ENCODE peak calls at places on chromosome 11, in five cellular contexts. One of them, this sample, is unnamed.
A peak's percentile ranks its signal among the peaks of the same experiment; 100 is the strongest.

GRCh38 chr11:116166788-116167465 is 605.9 kb downstream of the BUD13 start:
- DNase-seq in neural progenitor cell: no peak
- DNase-seq in naive thymus-derived CD4-positive, alpha-beta T cell: no peak
- DNase-seq in upper lobe of right lung: no peak
- DNase-seq in left ventricle myocardium inferior: no peak
- DNase-seq in this sample: no peak

GRCh38 chr11:115678942-115679341 is 174.7 kb upstream of the CADM1 start:
- DNase-seq in neural progenitor cell: peak; percentile 67
- DNase-seq in naive thymus-derived CD4-positive, alpha-beta T cell: no peak
- DNase-seq in upper lobe of right lung: no peak
- DNase-seq in left ventricle myocardium inferior: no peak
- DNase-seq in this sample: no peak

GRCh38 chr11:27440090-27440489 is 32.5 kb downstream of the LGR4 start:
- DNase-seq in neural progenitor cell: no peak
- DNase-seq in naive thymus-derived CD4-positive, alpha-beta T cell: no peak
- DNase-seq in upper lobe of right lung: no peak
- DNase-seq in left ventricle myocardium inferior: no peak
- DNase-seq in this sample: no peak

GRCh38 chr11:107856180-107856980 is 2.2 kb downstream of the SLC35F2 start:
- DNase-seq in neural progenitor cell: no peak
- DNase-seq in naive thymus-derived CD4-positive, alpha-beta T cell: no peak
- DNase-seq in upper lobe of right lung: no peak
- DNase-seq in left ventricle myocardium inferior: no peak
- DNase-seq in this sample: no peak

GRCh38 chr11:104546486-104546885 is 351.8 kb downstream of the CASP12 start:
- DNase-seq in neural progenitor cell: no peak
- DNase-seq in naive thymus-derived CD4-positive, alpha-beta T cell: no peak
- DNase-seq in upper lobe of right lung: no peak
- DNase-seq in left ventricle myocardium inferior: no peak
- DNase-seq in this sample: no peak

GRCh38 chr11:125519865-125520834 is 24.1 kb upstream of the FEZ1 start:
- DNase-seq in neural progenitor cell: no peak
- DNase-seq in naive thymus-derived CD4-positive, alpha-beta T cell: no peak
- DNase-seq in upper lobe of right lung: no peak
- DNase-seq in left ventricle myocardium inferior: no peak
- DNase-seq in this sample: no peak

GRCh38 chr11:32529994-32530588 is 53.5 kb upstream of the EIF3M start:
- DNase-seq in neural progenitor cell: no peak
- DNase-seq in naive thymus-derived CD4-positive, alpha-beta T cell: no peak
- DNase-seq in upper lobe of right lung: no peak
- DNase-seq in left ventricle myocardium inferior: no peak
- DNase-seq in this sample: no peak

GRCh38 chr11:118290923-118291322 is 13.6 kb upstream of the CD3E start:
- DNase-seq in neural progenitor cell: peak; percentile 49
- DNase-seq in naive thymus-derived CD4-positive, alpha-beta T cell: peak; percentile 34
- DNase-seq in upper lobe of right lung: no peak
- DNase-seq in left ventricle myocardium inferior: no peak
- DNase-seq in this sample: peak; percentile 24

GRCh38 chr11:72812604-72812967 is 1.6 kb upstream of the ATG16L2 start:
- DNase-seq in neural progenitor cell: no peak
- DNase-seq in naive thymus-derived CD4-positive, alpha-beta T cell: no peak
- DNase-seq in upper lobe of right lung: no peak
- DNase-seq in left ventricle myocardium inferior: no peak
- DNase-seq in this sample: no peak

DNA sequence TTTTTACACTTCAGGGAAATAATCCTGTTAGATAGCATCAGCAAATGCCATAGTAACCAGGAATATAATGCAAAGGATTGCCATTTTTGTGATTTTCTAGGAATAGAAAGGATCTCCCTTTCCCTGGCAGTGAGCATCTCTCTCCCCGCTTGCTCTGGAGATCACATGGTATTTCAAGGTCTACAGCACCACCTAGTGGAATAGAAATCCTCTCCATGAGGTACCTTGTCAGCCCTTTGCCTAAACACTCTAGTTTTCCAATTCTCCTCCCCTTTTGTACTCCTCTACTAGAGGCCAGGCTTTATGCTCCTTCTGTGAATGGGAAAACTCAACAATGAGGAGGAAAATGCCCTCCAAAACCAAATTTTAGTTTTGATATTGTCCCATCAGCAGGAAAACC is 78.4 kb downstream of the XRRA1 start:
- DNase-seq in neural progenitor cell: peak; percentile 56
- DNase-seq in naive thymus-derived CD4-positive, alpha-beta T cell: no peak
- DNase-seq in upper lobe of right lung: no peak
- DNase-seq in left ventricle myocardium inferior: no peak
- DNase-seq in this sample: no peak
- H3K9me3 ChIP-seq in neural progenitor cell: peaks cover 37% of the 10 kb centered on the region
- H3K9me3 ChIP-seq in naive thymus-derived CD4-positive, alpha-beta T cell: peaks cover 80% of the 10 kb centered on the region
- H3K9me3 ChIP-seq in upper lobe of right lung: peaks cover 73% of the 10 kb centered on the region
- H3K9me3 ChIP-seq in left ventricle myocardium inferior: peaks cover 94% of the 10 kb centered on the region
- H3K9me3 ChIP-seq in this sample: peaks cover 24% of the 10 kb centered on the region

GRCh38 chr11:2651054-2651617 is 48.7 kb downstream of the KCNQ1OT1 start:
- DNase-seq in neural progenitor cell: no peak
- DNase-seq in naive thymus-derived CD4-positive, alpha-beta T cell: no peak
- DNase-seq in upper lobe of right lung: no peak
- DNase-seq in left ventricle myocardium inferior: no peak
- DNase-seq in this sample: no peak

GRCh38 chr11:2649400-2649799 is 50.4 kb downstream of the KCNQ1OT1 start:
- DNase-seq in neural progenitor cell: no peak
- DNase-seq in naive thymus-derived CD4-positive, alpha-beta T cell: no peak
- DNase-seq in upper lobe of right lung: no peak
- DNase-seq in left ventricle myocardium inferior: no peak
- DNase-seq in this sample: no peak

GRCh38 chr11:2651826-2652237 is 48.0 kb downstream of the KCNQ1OT1 start:
- DNase-seq in neural progenitor cell: no peak
- DNase-seq in naive thymus-derived CD4-positive, alpha-beta T cell: no peak
- DNase-seq in upper lobe of right lung: peak; percentile 41
- DNase-seq in left ventricle myocardium inferior: peak; percentile 49
- DNase-seq in this sample: no peak

GRCh38 chr11:2649848-2650247 is 49.9 kb downstream of the KCNQ1OT1 start:
- DNase-seq in neural progenitor cell: no peak
- DNase-seq in naive thymus-derived CD4-positive, alpha-beta T cell: no peak
- DNase-seq in upper lobe of right lung: no peak
- DNase-seq in left ventricle myocardium inferior: no peak
- DNase-seq in this sample: no peak

GRCh38 chr11:2650343-2650867 is 49.4 kb downstream of the KCNQ1OT1 start:
- DNase-seq in neural progenitor cell: no peak
- DNase-seq in naive thymus-derived CD4-positive, alpha-beta T cell: no peak
- DNase-seq in upper lobe of right lung: no peak
- DNase-seq in left ventricle myocardium inferior: no peak
- DNase-seq in this sample: no peak
- H3K9me3 ChIP-seq in neural progenitor cell: peaks cover 42% of the 10 kb centered on the region
- H3K9me3 ChIP-seq in naive thymus-derived CD4-positive, alpha-beta T cell: peaks cover 32% of the 10 kb centered on the region
- H3K9me3 ChIP-seq in upper lobe of right lung: peaks cover 19% of the 10 kb centered on the region
- H3K9me3 ChIP-seq in left ventricle myocardium inferior: peaks cover 100% of the 10 kb centered on the region
- H3K9me3 ChIP-seq in this sample: peaks cover 3% of the 10 kb centered on the region

GRCh38 chr11:114621950-114622809 is 26.6 kb upstream of the NXPE4 start:
- DNase-seq in neural progenitor cell: no peak
- DNase-seq in naive thymus-derived CD4-positive, alpha-beta T cell: no peak
- DNase-seq in upper lobe of right lung: no peak
- DNase-seq in left ventricle myocardium inferior: no peak
- DNase-seq in this sample: no peak

GRCh38 chr11:114623720-114624119 is 28.1 kb upstream of the NXPE4 start:
- DNase-seq in neural progenitor cell: no peak
- DNase-seq in naive thymus-derived CD4-positive, alpha-beta T cell: no peak
- DNase-seq in upper lobe of right lung: no peak
- DNase-seq in left ventricle myocardium inferior: no peak
- DNase-seq in this sample: no peak

GRCh38 chr11:114621072-114621471 is 25.5 kb upstream of the NXPE4 start:
- DNase-seq in neural progenitor cell: no peak
- DNase-seq in naive thymus-derived CD4-positive, alpha-beta T cell: no peak
- DNase-seq in upper lobe of right lung: no peak
- DNase-seq in left ventricle myocardium inferior: no peak
- DNase-seq in this sample: no peak

GRCh38 chr11:114624455-114625207 is 29.0 kb upstream of the NXPE4 start:
- DNase-seq in neural progenitor cell: no peak
- DNase-seq in naive thymus-derived CD4-positive, alpha-beta T cell: no peak
- DNase-seq in upper lobe of right lung: no peak
- DNase-seq in left ventricle myocardium inferior: no peak
- DNase-seq in this sample: no peak

DNA sequence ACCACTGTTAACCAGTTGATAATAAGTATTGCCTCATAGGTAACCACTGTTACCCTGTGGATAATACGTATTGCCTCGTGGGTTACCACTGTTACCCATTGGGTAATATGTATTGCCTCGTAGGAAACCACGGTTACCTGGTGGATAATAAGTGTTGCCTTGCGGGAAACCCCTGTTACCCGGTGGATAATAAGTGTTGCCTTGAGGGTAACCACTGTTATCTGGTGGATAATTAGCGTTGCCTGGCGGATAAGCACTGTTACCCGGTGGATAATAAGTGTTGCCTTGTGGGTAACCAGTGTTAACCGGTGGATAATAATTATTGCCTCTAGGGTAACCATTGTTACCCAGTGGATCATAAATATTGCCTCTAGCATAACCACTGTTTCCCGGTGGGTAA is 27.3 kb upstream of the NXPE4 start:
- DNase-seq in neural progenitor cell: no peak
- DNase-seq in naive thymus-derived CD4-positive, alpha-beta T cell: no peak
- DNase-seq in upper lobe of right lung: no peak
- DNase-seq in left ventricle myocardium inferior: no peak
- DNase-seq in this sample: no peak
- H3K9me3 ChIP-seq in neural progenitor cell: peaks cover 4% of the 10 kb centered on the region
- H3K9me3 ChIP-seq in naive thymus-derived CD4-positive, alpha-beta T cell: no peaks in the 10 kb centered on the region
- H3K9me3 ChIP-seq in upper lobe of right lung: no peaks in the 10 kb centered on the region
- H3K9me3 ChIP-seq in left ventricle myocardium inferior: peaks cover 12% of the 10 kb centered on the region
- H3K9me3 ChIP-seq in this sample: peaks cover 4% of the 10 kb centered on the region

DNA sequence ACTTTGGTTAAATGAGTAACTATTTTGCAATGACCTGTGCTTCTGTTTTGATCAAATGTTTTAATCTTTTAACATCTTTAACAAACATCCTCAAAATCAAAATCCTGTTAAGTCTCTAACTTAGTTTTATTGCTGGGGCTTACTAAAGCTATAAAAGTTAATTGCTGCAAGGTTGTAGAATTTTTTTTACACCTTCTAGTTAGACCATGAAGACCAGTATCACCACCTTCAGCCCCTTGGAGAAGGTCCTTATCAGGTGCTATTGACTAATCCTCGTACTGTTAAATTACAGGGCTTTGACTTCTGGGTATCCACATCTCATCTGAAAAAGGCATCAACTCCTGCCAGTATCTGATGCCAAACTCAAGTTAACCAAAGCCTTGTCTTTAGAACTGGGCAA is 12.3 kb upstream of the CABP2 start:
- DNase-seq in neural progenitor cell: no peak
- DNase-seq in naive thymus-derived CD4-positive, alpha-beta T cell: no peak
- DNase-seq in upper lobe of right lung: no peak
- DNase-seq in left ventricle myocardium inferior: no peak
- DNase-seq in this sample: no peak
- H3K9me3 ChIP-seq in neural progenitor cell: peaks cover 19% of the 10 kb centered on the region
- H3K9me3 ChIP-seq in naive thymus-derived CD4-positive, alpha-beta T cell: peaks cover 8% of the 10 kb centered on the region
- H3K9me3 ChIP-seq in upper lobe of right lung: no peaks in the 10 kb centered on the region
- H3K9me3 ChIP-seq in left ventricle myocardium inferior: peaks cover 19% of the 10 kb centered on the region
- H3K9me3 ChIP-seq in this sample: no peaks in the 10 kb centered on the region

DNA sequence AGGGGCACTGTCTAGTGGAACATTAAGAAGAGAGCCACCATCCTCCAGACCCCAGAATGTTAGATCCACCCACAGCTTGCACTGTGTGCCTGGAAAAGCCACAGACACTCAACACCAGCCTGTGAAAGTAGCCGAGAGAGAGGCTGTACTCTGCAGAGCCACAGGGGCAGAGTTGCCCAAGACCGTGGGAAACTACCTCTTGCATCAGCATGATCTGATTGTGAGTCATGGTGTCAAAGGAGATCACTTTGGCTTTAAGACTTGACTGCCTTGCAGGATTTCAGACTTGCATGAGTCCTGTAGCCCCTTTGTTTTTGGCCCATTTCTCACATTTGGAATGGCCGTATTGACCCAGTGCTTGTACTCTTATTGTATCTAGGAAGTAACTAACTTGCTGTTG is 115.9 kb upstream of the CCDC179 start:
- DNase-seq in neural progenitor cell: no peak
- DNase-seq in naive thymus-derived CD4-positive, alpha-beta T cell: no peak
- DNase-seq in upper lobe of right lung: no peak
- DNase-seq in left ventricle myocardium inferior: no peak
- DNase-seq in this sample: no peak
- H3K9me3 ChIP-seq in neural progenitor cell: no peaks in the 10 kb centered on the region
- H3K9me3 ChIP-seq in naive thymus-derived CD4-positive, alpha-beta T cell: no peaks in the 10 kb centered on the region
- H3K9me3 ChIP-seq in upper lobe of right lung: no peaks in the 10 kb centered on the region
- H3K9me3 ChIP-seq in left ventricle myocardium inferior: no peaks in the 10 kb centered on the region
- H3K9me3 ChIP-seq in this sample: peaks cover 3% of the 10 kb centered on the region

GRCh38 chr11:133793271-133793848 is 52.0 kb downstream of the SPATA19 start:
- DNase-seq in neural progenitor cell: no peak
- DNase-seq in naive thymus-derived CD4-positive, alpha-beta T cell: no peak
- DNase-seq in upper lobe of right lung: no peak
- DNase-seq in left ventricle myocardium inferior: no peak
- DNase-seq in this sample: no peak

GRCh38 chr11:133797542-133797941 is 47.8 kb downstream of the SPATA19 start:
- DNase-seq in neural progenitor cell: no peak
- DNase-seq in naive thymus-derived CD4-positive, alpha-beta T cell: no peak
- DNase-seq in upper lobe of right lung: no peak
- DNase-seq in left ventricle myocardium inferior: no peak
- DNase-seq in this sample: no peak

GRCh38 chr11:133796043-133796795 is 49.1 kb downstream of the SPATA19 start:
- DNase-seq in neural progenitor cell: no peak
- DNase-seq in naive thymus-derived CD4-positive, alpha-beta T cell: no peak
- DNase-seq in upper lobe of right lung: no peak
- DNase-seq in left ventricle myocardium inferior: no peak
- DNase-seq in this sample: no peak

GRCh38 chr11:133794205-133794604 is 51.1 kb downstream of the SPATA19 start:
- DNase-seq in neural progenitor cell: no peak
- DNase-seq in naive thymus-derived CD4-positive, alpha-beta T cell: no peak
- DNase-seq in upper lobe of right lung: no peak
- DNase-seq in left ventricle myocardium inferior: no peak
- DNase-seq in this sample: no peak

GRCh38 chr11:133795088-133795487 is 50.2 kb downstream of the SPATA19 start:
- DNase-seq in neural progenitor cell: no peak
- DNase-seq in naive thymus-derived CD4-positive, alpha-beta T cell: no peak
- DNase-seq in upper lobe of right lung: no peak
- DNase-seq in left ventricle myocardium inferior: no peak
- DNase-seq in this sample: no peak
- H3K9me3 ChIP-seq in neural progenitor cell: no peaks in the 10 kb centered on the region
- H3K9me3 ChIP-seq in naive thymus-derived CD4-positive, alpha-beta T cell: peaks cover 13% of the 10 kb centered on the region
- H3K9me3 ChIP-seq in upper lobe of right lung: peaks cover 4% of the 10 kb centered on the region
- H3K9me3 ChIP-seq in left ventricle myocardium inferior: peaks cover 31% of the 10 kb centered on the region
- H3K9me3 ChIP-seq in this sample: peaks cover 6% of the 10 kb centered on the region